ENCODE peak calls at places on chromosomes 2 and 18, in six cellular contexts. One of them, this sample, is unnamed.

GRCh38 chr2:230570987-230571386 is 141.7 kb upstream of the CAB39 start:
- DNase-seq in GM12878: no peak
- DNase-seq in K562: no peak
- DNase-seq in HepG2: no peak
- DNase-seq in SK-N-SH: no peak
- DNase-seq in H1: no peak
- DNase-seq in this sample: no peak

GRCh38 chr2:232632229-232632903 is 1.0 kb upstream of the EFHD1 start:
- DNase-seq in SK-N-SH: no peak
- DNase-seq in HepG2: no peak
- DNase-seq in K562: peak
- DNase-seq in GM12878: no peak
- DNase-seq in H1: no peak
- DNase-seq in this sample: no peak

GRCh38 chr2:232376260-232376659 is 2.3 kb upstream of the ALPP start:
- DNase-seq in SK-N-SH: no peak
- DNase-seq in HepG2: no peak
- DNase-seq in GM12878: no peak
- DNase-seq in K562: no peak
- DNase-seq in H1: no peak
- DNase-seq in this sample: no peak

GRCh38 chr2:197920088-197920487 is 115.7 kb downstream of the PLCL1 start:
- DNase-seq in H1: no peak
- DNase-seq in HepG2: no peak
- DNase-seq in K562: no peak
- DNase-seq in SK-N-SH: no peak
- DNase-seq in GM12878: no peak
- DNase-seq in this sample: no peak

GRCh38 chr2:10935953-10936942 is 24.5 kb downstream of the KCNF1 start:
- DNase-seq in HepG2: peak
- DNase-seq in GM12878: no peak
- DNase-seq in SK-N-SH: no peak
- DNase-seq in H1: peak
- DNase-seq in K562: peak
- DNase-seq in this sample: no peak

GRCh38 chr18:77129150-77129551 is 3.4 kb downstream of the MBP start:
- DNase-seq in GM12878: no peak
- DNase-seq in SK-N-SH: no peak
- DNase-seq in K562: no peak
- DNase-seq in H1: no peak
- DNase-seq in HepG2: no peak
- DNase-seq in this sample: no peak

GRCh38 chr18:21194871-21195771 is 46.9 kb upstream of the GREB1L start:
- DNase-seq in K562: peak
- DNase-seq in HepG2: peak
- DNase-seq in SK-N-SH: peak
- DNase-seq in H1: no peak
- DNase-seq in GM12878: no peak
- DNase-seq in this sample: peak

GRCh38 chr2:168780671-168781071 is 21.8 kb upstream of the NOSTRIN start:
- DNase-seq in HepG2: peak
- DNase-seq in H1: no peak
- DNase-seq in GM12878: no peak
- DNase-seq in SK-N-SH: no peak
- DNase-seq in K562: no peak
- DNase-seq in this sample: no peak

GRCh38 chr2:224999784-225000183 is 42.5 kb downstream of the DOCK10 start:
- DNase-seq in HepG2: no peak
- DNase-seq in K562: no peak
- DNase-seq in H1: no peak
- DNase-seq in GM12878: no peak
- DNase-seq in SK-N-SH: no peak
- DNase-seq in this sample: no peak

GRCh38 chr2:122077114-122077513 is 321.7 kb downstream of the TSN start:
- DNase-seq in HepG2: no peak
- DNase-seq in K562: no peak
- DNase-seq in SK-N-SH: no peak
- DNase-seq in GM12878: no peak
- DNase-seq in H1: no peak
- DNase-seq in this sample: no peak

DNA sequence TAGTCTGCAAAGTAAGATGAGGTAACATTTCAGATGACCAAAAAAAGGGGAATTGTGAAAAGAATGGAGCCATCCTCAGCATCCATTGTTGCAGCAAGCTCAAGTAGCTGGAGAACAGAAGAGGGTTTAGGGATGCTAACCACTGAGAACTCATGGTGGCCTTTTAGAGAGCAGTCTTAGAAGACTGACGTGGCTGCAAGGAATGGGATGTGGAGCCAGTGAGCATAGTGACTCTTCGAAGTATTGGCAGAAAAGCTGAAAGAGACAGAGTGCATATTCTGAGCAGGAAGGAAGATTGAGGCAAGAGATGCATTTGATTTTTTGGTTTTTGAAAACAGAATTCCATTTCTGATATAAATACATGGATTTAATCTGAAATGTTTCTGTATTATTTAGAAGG is 151.2 kb downstream of the UBE2E3 start:
- DNase-seq in SK-N-SH: no peak
- DNase-seq in HepG2: no peak
- DNase-seq in H1: no peak
- DNase-seq in K562: no peak
- DNase-seq in GM12878: no peak
- DNase-seq in this sample: no peak
- H3K4me3 ChIP-seq in SK-N-SH: no peak
- H3K4me3 ChIP-seq in HepG2: no peak
- H3K4me3 ChIP-seq in H1: no peak
- H3K4me3 ChIP-seq in K562: no peak
- H3K4me3 ChIP-seq in GM12878: no peak
- H3K4me3 ChIP-seq in this sample: no peak

GRCh38 chr2:36172828-36173227 is 182.8 kb upstream of the CRIM1 start:
- DNase-seq in HepG2: no peak
- DNase-seq in SK-N-SH: no peak
- DNase-seq in GM12878: no peak
- DNase-seq in H1: no peak
- DNase-seq in K562: no peak
- DNase-seq in this sample: no peak
- TF ChIP-seq GABPA in HepG2: no peak
- TF ChIP-seq GABPA in SK-N-SH: no peak
- TF ChIP-seq GABPA in GM12878: no peak
- TF ChIP-seq GABPA in H1: no peak
- TF ChIP-seq GABPA in K562: no peak
- TF ChIP-seq GABPA in this sample: no peak

DNA sequence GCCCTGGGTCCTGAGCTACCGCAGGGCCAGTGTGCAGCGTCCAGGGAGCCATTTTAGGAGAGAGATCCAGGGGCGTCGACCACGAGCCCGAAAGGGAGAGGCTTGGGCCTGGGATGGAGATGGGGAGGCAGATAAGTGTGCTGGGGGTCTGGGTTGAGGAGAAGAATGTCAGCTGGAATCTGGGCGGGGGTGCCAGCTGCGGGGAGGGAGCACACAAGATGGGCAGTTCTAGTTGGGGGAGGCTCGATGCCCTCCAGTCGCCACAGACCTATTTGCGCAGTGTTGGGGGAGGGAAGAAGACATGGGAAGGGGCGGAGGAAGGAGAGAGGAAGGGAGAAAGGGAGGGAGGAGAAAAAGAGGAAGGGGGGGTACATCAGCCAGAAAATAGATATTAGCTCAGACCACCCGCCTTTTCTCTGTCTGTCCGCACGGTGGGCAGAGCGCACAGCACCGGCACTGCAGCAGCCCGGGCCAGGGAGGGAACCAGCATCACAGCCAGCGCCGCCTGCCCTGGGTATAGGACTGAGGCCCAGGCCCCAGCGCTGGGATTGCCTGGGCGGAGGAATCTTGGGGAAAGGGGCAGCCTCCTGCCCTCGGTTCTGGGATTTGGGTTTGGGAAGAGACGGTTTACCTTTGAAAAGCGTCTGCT is 1.9 kb upstream of the HOXD11 start:
- DNase-seq in SK-N-SH: no peak
- DNase-seq in HepG2: no peak
- DNase-seq in H1: no peak
- DNase-seq in K562: no peak
- DNase-seq in GM12878: no peak
- DNase-seq in this sample: no peak
- H3K4me3 ChIP-seq in SK-N-SH: peak
- H3K4me3 ChIP-seq in HepG2: no peak
- H3K4me3 ChIP-seq in H1: no peak
- H3K4me3 ChIP-seq in K562: no peak
- H3K4me3 ChIP-seq in GM12878: no peak
- H3K4me3 ChIP-seq in this sample: no peak

GRCh38 chr18:63120541-63121059 is 199.0 kb downstream of the BCL2 start:
- DNase-seq in K562: no peak
- DNase-seq in H1: no peak
- DNase-seq in SK-N-SH: no peak
- DNase-seq in GM12878: no peak
- DNase-seq in HepG2: no peak
- DNase-seq in this sample: no peak

GRCh38 chr18:63113899-63114565 is 205.5 kb downstream of the BCL2 start:
- DNase-seq in GM12878: no peak
- DNase-seq in K562: no peak
- DNase-seq in H1: no peak
- DNase-seq in SK-N-SH: no peak
- DNase-seq in HepG2: no peak
- DNase-seq in this sample: peak

GRCh38 chr18:63119647-63120046 is 199.9 kb downstream of the BCL2 start:
- DNase-seq in H1: peak
- DNase-seq in GM12878: no peak
- DNase-seq in HepG2: peak
- DNase-seq in K562: peak
- DNase-seq in SK-N-SH: peak
- DNase-seq in this sample: peak
- TF ChIP-seq GABPA in H1: no peak
- TF ChIP-seq GABPA in GM12878: no peak
- TF ChIP-seq GABPA in HepG2: no peak
- TF ChIP-seq GABPA in K562: no peak
- TF ChIP-seq GABPA in SK-N-SH: no peak
- TF ChIP-seq GABPA in this sample: no peak

GRCh38 chr2:209578394-209579006 is 154.7 kb downstream of the MAP2 start:
- DNase-seq in H1: no peak
- DNase-seq in GM12878: no peak
- DNase-seq in SK-N-SH: no peak
- DNase-seq in HepG2: no peak
- DNase-seq in K562: no peak
- DNase-seq in this sample: no peak

GRCh38 chr2:209577376-209578357 is 153.8 kb downstream of the MAP2 start:
- DNase-seq in K562: peak
- DNase-seq in HepG2: peak
- DNase-seq in SK-N-SH: no peak
- DNase-seq in GM12878: no peak
- DNase-seq in H1: no peak
- DNase-seq in this sample: no peak

GRCh38 chr2:209584915-209585314 is 161.1 kb downstream of the MAP2 start:
- DNase-seq in HepG2: no peak
- DNase-seq in SK-N-SH: no peak
- DNase-seq in H1: no peak
- DNase-seq in GM12878: no peak
- DNase-seq in K562: no peak
- DNase-seq in this sample: no peak

GRCh38 chr2:209574515-209574914 is 150.7 kb downstream of the MAP2 start:
- DNase-seq in SK-N-SH: no peak
- DNase-seq in HepG2: no peak
- DNase-seq in H1: no peak
- DNase-seq in GM12878: no peak
- DNase-seq in K562: no peak
- DNase-seq in this sample: no peak

DNA sequence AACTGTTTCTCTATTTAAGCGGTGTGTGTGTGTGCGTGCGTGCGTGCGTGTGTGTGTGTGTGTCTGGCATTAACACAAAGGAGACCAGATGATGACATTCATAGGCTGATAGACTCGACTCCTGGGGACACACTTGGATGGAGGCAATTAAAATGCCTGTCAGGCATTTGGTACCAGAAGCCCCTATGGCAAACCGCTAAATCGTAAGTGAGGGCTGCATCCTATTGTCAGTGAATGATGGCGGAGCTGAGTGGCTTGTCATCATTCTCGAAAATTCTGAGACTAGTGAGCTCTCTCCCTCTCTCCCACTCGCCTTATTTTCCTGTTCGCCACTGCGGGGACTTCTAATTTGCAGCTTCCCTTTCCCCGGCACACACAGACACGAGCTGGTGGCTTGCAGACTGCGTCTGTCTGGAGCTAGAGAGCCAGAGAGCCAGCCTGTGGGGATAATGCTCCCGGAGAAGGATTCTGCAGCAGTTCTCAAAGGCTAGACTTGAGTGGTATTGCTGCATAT is 155.4 kb downstream of the MAP2 start:
- DNase-seq in H1: no peak
- DNase-seq in K562: no peak
- DNase-seq in GM12878: no peak
- DNase-seq in SK-N-SH: peak
- DNase-seq in HepG2: no peak
- DNase-seq in this sample: peak
- H3K4me3 ChIP-seq in H1: no peak
- H3K4me3 ChIP-seq in K562: no peak
- H3K4me3 ChIP-seq in GM12878: no peak
- H3K4me3 ChIP-seq in SK-N-SH: peak
- H3K4me3 ChIP-seq in HepG2: no peak
- H3K4me3 ChIP-seq in this sample: no peak

DNA sequence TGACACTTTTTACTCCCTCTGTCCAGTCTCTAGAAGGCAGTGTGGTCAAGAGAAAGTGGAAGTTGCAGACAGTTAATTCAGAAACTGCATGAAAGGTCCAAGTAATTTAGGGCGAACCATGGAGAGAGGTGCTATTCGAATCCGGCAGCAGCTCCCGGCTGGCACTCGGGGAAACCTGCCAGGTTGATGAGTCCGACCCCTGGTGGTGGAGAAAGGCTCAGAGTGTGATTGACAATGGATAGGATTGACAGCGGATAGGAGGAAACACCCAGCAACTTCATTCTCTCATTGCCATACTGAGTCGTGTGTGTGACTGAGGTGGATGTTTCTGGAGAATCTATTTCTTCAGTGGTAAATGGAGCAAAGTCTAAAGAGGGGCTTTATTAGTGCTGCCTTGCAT is 101.7 kb downstream of the DCDC2C start:
- DNase-seq in HepG2: peak
- DNase-seq in H1: no peak
- DNase-seq in K562: peak
- DNase-seq in GM12878: no peak
- DNase-seq in SK-N-SH: peak
- DNase-seq in this sample: peak
- TF ChIP-seq GABPA in HepG2: no peak
- TF ChIP-seq GABPA in H1: no peak
- TF ChIP-seq GABPA in K562: no peak
- TF ChIP-seq GABPA in GM12878: no peak
- TF ChIP-seq GABPA in SK-N-SH: no peak
- TF ChIP-seq GABPA in this sample: no peak

GRCh38 chr2:17416891-17417391 is 101.3 kb downstream of the RAD51AP2 start:
- DNase-seq in K562: no peak
- DNase-seq in SK-N-SH: no peak
- DNase-seq in H1: no peak
- DNase-seq in HepG2: no peak
- DNase-seq in GM12878: no peak
- DNase-seq in this sample: no peak
- H3K4me3 ChIP-seq in K562: no peak
- H3K4me3 ChIP-seq in SK-N-SH: no peak
- H3K4me3 ChIP-seq in H1: no peak
- H3K4me3 ChIP-seq in HepG2: no peak
- H3K4me3 ChIP-seq in GM12878: no peak
- H3K4me3 ChIP-seq in this sample: no peak

GRCh38 chr2:73980566-73980965 is 4.1 kb upstream of the TET3 start:
- DNase-seq in H1: no peak
- DNase-seq in K562: no peak
- DNase-seq in GM12878: no peak
- DNase-seq in HepG2: peak
- DNase-seq in SK-N-SH: no peak
- DNase-seq in this sample: no peak
- TF ChIP-seq GABPA in H1: no peak
- TF ChIP-seq GABPA in K562: no peak
- TF ChIP-seq GABPA in GM12878: no peak
- TF ChIP-seq GABPA in HepG2: no peak
- TF ChIP-seq GABPA in SK-N-SH: no peak
- TF ChIP-seq GABPA in this sample: no peak